ENCODE peak calls at places on chromosome 4, in ten cellular contexts. M is heart left ventricle, W is K562, U is uterus, L is thyroid gland, J is esophagus squamous epithelium, P is H1, C is transverse colon, I is suprapubic skin, Q is tibial nerve. D is an unnamed sample.

GRCh38 chr4:82044141-82044993 is 329.4 kb downstream of the HNRNPD start:
- DNase-seq in C (peak; percentile 38), L (peak; percentile 77), Q (peak; percentile 14), W (no peak), U (peak; percentile 12), J (no peak), P (peak; percentile 41), M (peak; percentile 27), I (peak; percentile 65), D (peak; percentile 66)

GRCh38 chr4:163331629-163332360 is 601 bp downstream of the NPY1R start:
- DNase-seq in P (no peak), Q (no peak), C (peak; percentile 13), W (no peak), M (peak; percentile 21), L (peak; percentile 15), I (no peak), U (no peak), J (no peak), D (no peak)

GRCh38 chr4:84985952-84986351 is 19.5 kb upstream of the WDFY3 start:
- DNase-seq in W (no peak), P (no peak), I (no peak), L (no peak), U (no peak), C (no peak), J (no peak), Q (no peak), M (no peak), D (no peak)

GRCh38 chr4:165476214-165477098 is 97.6 kb downstream of the CPE start:
- DNase-seq in P (no peak), Q (no peak), M (no peak), W (peak; percentile 84), L (peak; percentile 7), I (no peak), J (no peak), U (no peak), C (no peak), D (no peak)

GRCh38 chr4:80266902-80267380 is 477 bp downstream of the FGF5 start:
- DNase-seq in J (no peak), U (peak; percentile 16), W (peak; percentile 55), L (no peak), Q (no peak), P (no peak), M (no peak), C (no peak), I (no peak), D (no peak)

GRCh38 chr4:7781993-7782392 is 157.7 kb downstream of the AFAP1 start:
- DNase-seq in P (no peak), W (no peak), I (peak; percentile 28), U (no peak), C (no peak), M (no peak), J (no peak), Q (no peak), L (no peak), D (no peak)

GRCh38 chr4:56689661-56690060 is 8.6 kb upstream of the HOPX start:
- DNase-seq in I (no peak), Q (no peak), W (no peak), M (no peak), J (no peak), P (no peak), U (no peak), L (no peak), C (no peak), D (no peak)

GRCh38 chr4:150583287-150584197 is 1.6 kb downstream of the MAB21L2 start:
- DNase-seq in I (peak; percentile 52), J (no peak), U (no peak), M (peak; percentile 38), P (no peak), W (no peak), C (peak; percentile 29), Q (no peak), L (peak; percentile 69), D (no peak)

GRCh38 chr4:165700855-165701254 is 172.2 kb upstream of the TLL1 start:
- DNase-seq in L (no peak), C (no peak), W (no peak), P (no peak), Q (no peak), J (no peak), I (no peak), M (no peak), U (no peak), D (no peak)

GRCh38 chr4:116705466-116705865 is 379.9 kb downstream of the TRAM1L1 start:
- DNase-seq in P (no peak), L (no peak), C (no peak), J (no peak), U (no peak), W (no peak), M (no peak), I (no peak), Q (no peak), D (no peak)

GRCh38 chr4:15659768-15660394 is 4.7 kb upstream of the FBXL5 start:
- DNase-seq in U (no peak), J (no peak), I (no peak), C (no peak), Q (peak; percentile 70), W (no peak), L (no peak), P (no peak), M (no peak), D (no peak)

GRCh38 chr4:27692098-27692679 is 831.5 kb downstream of the STIM2 start:
- DNase-seq in Q (no peak), I (no peak), P (no peak), W (no peak), M (no peak), L (no peak), C (no peak), J (no peak), U (no peak), D (no peak)

GRCh38 chr4:13783800-13784411 is 156.4 kb upstream of the BOD1L1 start:
- DNase-seq in M (no peak), C (no peak), J (no peak), U (no peak), L (no peak), W (no peak), Q (no peak), I (no peak), P (no peak), D (no peak)

GRCh38 chr4:23260510-23260909 is 567.8 kb downstream of the GBA3 start:
- DNase-seq in U (no peak), P (no peak), L (no peak), I (no peak), Q (no peak), W (no peak), C (no peak), M (no peak), J (no peak), D (no peak)

GRCh38 chr4:123398151-123398802 is 1.7 kb downstream of the SPRY1 start:
- DNase-seq in M (peak; percentile 70), U (peak; percentile 38), J (no peak), W (peak; percentile 52), L (peak; percentile 76), I (peak; percentile 80), C (peak; percentile 83), Q (peak; percentile 33), P (no peak), D (peak; percentile 82)
- TF ChIP-seq POLR2A in M (no peak), U (peak; percentile 39), J (no peak), W (no peak), L (peak; percentile 7), I (no peak), C (no peak), Q (no peak), P (no peak), D (no peak)

GRCh38 chr4:139559692-139560091 is 3.7 kb upstream of the SETD7 start:
- DNase-seq in C (no peak), P (no peak), U (no peak), M (no peak), I (no peak), L (no peak), J (no peak), Q (no peak), W (no peak), D (no peak)
- H3K27ac ChIP-seq in C (no peak overlapping the region), P (no peak overlapping the region), U (peak overlapping the region; percentile 44), M (peak overlapping the region; percentile 78), I (no peak overlapping the region), L (no peak overlapping the region), J (peak overlapping the region; percentile 62), Q (peak overlapping the region; percentile 50), W (no peak overlapping the region), D (peak overlapping the region; percentile 52)

DNA sequence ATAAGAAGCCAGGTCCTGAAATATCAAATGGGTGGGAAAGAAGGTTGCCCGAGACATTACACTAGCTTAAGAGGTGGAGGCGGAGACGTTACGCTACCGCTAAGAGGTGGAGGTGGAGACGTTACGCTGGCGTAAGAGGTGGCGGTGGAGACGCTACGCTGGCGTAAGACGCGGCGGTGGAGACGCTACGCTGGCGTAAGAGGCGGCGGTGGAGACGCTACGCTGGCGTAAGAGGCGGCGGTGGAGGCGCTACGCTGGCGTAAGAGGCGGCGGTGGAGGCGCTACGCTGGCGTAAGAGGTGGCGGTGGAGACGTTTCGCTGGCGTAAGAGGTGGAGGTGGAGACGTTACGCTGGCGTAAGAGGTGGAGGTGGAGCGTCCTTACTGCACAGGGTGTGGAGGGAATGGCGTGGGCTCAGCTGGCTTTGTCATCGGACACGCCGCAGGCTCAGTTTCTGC is 12.8 kb downstream of the CYP4V2 start:
- DNase-seq in Q (no peak), I (peak; percentile 70), W (peak; percentile 41), J (no peak), C (peak; percentile 75), M (peak; percentile 46), U (peak; percentile 50), P (no peak), L (peak; percentile 57), D (peak; percentile 66)
- H3K4me3 ChIP-seq in Q (peak overlapping the region; percentile 43), I (peak overlapping the region; percentile 33), W (no peak overlapping the region), J (no peak overlapping the region), C (no peak overlapping the region), M (no peak overlapping the region), U (no peak overlapping the region), P (no peak overlapping the region), L (no peak overlapping the region), D (peak overlapping the region; percentile 38)

GRCh38 chr4:10579700-10580099 is 104.9 kb downstream of the CLNK start:
- DNase-seq in I (no peak), Q (no peak), W (no peak), U (no peak), M (no peak), L (no peak), P (no peak), C (no peak), J (no peak), D (no peak)

GRCh38 chr4:10581022-10581421 is 103.5 kb downstream of the CLNK start:
- DNase-seq in I (no peak), M (no peak), W (no peak), C (no peak), J (no peak), U (no peak), P (no peak), L (no peak), Q (no peak), D (no peak)

GRCh38 chr4:10582966-10583365 is 101.6 kb downstream of the CLNK start:
- DNase-seq in M (no peak), Q (no peak), W (no peak), L (no peak), U (no peak), P (no peak), C (no peak), J (no peak), I (no peak), D (no peak)

GRCh38 chr4:10584042-10584441 is 100.5 kb downstream of the CLNK start:
- DNase-seq in P (no peak), L (peak; percentile 13), W (no peak), M (peak; percentile 30), Q (peak; percentile 14), J (no peak), I (no peak), U (no peak), C (peak; percentile 28), D (peak; percentile 31)

GRCh38 chr4:10582059-10582686 is 102.4 kb downstream of the CLNK start:
- DNase-seq in J (no peak), U (no peak), I (no peak), C (peak; percentile 36), M (peak; percentile 23), W (peak; percentile 37), L (peak; percentile 46), Q (peak; percentile 66), P (no peak), D (peak; percentile 59)
- TF ChIP-seq POLR2A in J (no peak), U (no peak), I (no peak), C (no peak), M (no peak), W (no peak), L (no peak), Q (no peak), P (no peak), D (no peak)

D was measured in stomach.